ENCODE peak calls at places on chromosomes 7 and 10, in six cellular contexts. V is mucosa of descending colon, N is fibroblast of lung, A is left ventricle myocardium inferior, O is PC-3, C is neuronal stem cell. D is an unnamed sample.

GRCh38 chr10:55058800-55059199 is 257.8 kb upstream of the PCDH15 start:
- DNase-seq in C (no peak), O (no peak), A (no peak), N (no peak), V (no peak), D (no peak)

GRCh38 chr10:92547676-92548075 is 26.2 kb downstream of the IDE start:
- DNase-seq in N (no peak), V (no peak), A (no peak), O (no peak), C (no peak), D (no peak)

GRCh38 chr7:4483851-4484250 is 198.2 kb upstream of the FOXK1 start:
- DNase-seq in N (no peak), O (no peak), V (no peak), A (no peak), C (no peak), D (no peak)

GRCh38 chr10:121130382-121130781 is 279.2 kb downstream of the WDR11 start:
- DNase-seq in O (no peak), C (no peak), A (no peak), V (no peak), N (no peak), D (no peak)

GRCh38 chr7:156614434-156615264 is 25.9 kb upstream of the RNF32 start:
- DNase-seq in V (no peak), C (no peak), N (no peak), A (no peak), O (no peak), D (no peak)

GRCh38 chr7:39592586-39592985 is 26.4 kb downstream of the YAE1 start:
- DNase-seq in N (peak; percentile 73), C (no peak), V (no peak), O (peak; percentile 46), A (no peak), D (no peak)

GRCh38 chr7:141788296-141788695 is 1.7 kb upstream of the TAS2R5 start:
- DNase-seq in V (no peak), A (no peak), C (no peak), N (no peak), O (no peak), D (no peak)

GRCh38 chr10:26881600-26882331 is 21.0 kb upstream of the ABI1 start:
- DNase-seq in N (peak; percentile 82), V (no peak), C (peak; percentile 60), A (no peak), O (peak; percentile 67), D (peak; percentile 32)

GRCh38 chr7:55325371-55325792 is 39.8 kb upstream of the LANCL2 start:
- DNase-seq in V (no peak), A (peak; percentile 71), C (no peak), N (peak; percentile 96), O (peak; percentile 83), D (no peak)

GRCh38 chr7:5701085-5701914 is 80.2 kb downstream of the RNF216 start:
- DNase-seq in A (no peak), V (no peak), N (no peak), O (no peak), C (no peak), D (no peak)

GRCh38 chr7:130135208-130136205 is 65.2 kb downstream of the KLHDC10 start:
- DNase-seq in V (no peak), A (no peak), O (no peak), C (no peak), N (no peak), D (no peak)

GRCh38 chr7:5430612-5430947 is 6.9 kb upstream of the TNRC18 start:
- DNase-seq in A (no peak), O (no peak), C (no peak), V (no peak), N (no peak), D (no peak)

GRCh38 chr7:96097802-96098201 is 224.1 kb downstream of the SLC25A13 start:
- DNase-seq in A (no peak), O (peak; percentile 37), N (peak; percentile 83), C (no peak), V (no peak), D (no peak)

GRCh38 chr10:62502995-62503613 is 128.9 kb downstream of the ZNF365 start:
- DNase-seq in V (no peak), C (no peak), A (no peak), N (peak; percentile 36), O (peak; percentile 59), D (no peak)

DNA sequence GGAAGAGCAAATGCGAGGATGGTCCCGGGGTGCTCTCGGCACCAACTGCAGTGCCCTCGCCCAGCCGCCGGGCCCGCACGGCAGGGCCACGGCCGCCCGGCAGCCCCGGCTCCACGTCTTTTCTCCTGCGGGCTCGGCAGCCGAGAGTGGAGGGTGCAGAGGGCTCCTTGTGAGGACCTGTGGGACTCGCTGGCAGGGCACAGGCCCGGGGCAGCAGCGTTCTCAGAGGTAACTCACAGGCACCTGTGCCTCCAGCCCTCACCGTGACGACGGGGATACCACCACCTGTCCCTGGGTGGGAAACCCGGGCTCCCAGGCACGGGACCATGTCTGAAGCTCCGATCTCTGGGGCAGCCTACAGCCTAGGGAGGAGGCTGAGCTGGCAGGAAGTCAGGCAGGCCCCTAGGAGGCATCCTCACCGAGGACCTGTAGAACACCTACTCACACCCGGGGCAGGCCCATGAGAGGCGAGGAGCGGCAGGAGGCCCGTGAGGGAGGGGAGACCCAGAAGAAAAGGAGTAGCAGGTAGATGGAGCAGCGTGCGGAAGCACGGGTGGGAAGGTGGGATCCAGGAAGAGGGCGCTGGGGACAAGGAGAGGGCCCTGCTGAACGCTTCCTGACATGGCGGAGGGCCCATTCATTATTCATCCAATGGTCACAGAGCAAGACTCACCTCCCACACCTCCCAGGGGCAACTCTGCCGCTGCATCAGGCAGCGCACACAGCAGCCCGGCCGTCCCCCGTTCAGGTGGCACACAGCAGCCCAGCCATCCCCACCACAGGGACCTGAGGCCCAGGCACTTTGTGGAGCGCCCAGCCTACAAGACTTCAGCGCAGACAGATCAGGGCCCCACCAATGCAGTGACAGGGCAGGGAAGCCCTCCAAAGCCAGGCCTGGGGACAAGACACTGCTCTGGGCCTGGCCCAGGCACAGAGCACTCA is 244.9 kb downstream of the MAD1L1 start:
- DNase-seq in O (no peak), N (no peak), V (peak; percentile 39), A (no peak), C (no peak), D (no peak)
- H3K4me1 ChIP-seq in O (no peaks in the 10 kb centered on the region), N (no peaks in the 10 kb centered on the region), V (no peaks in the 10 kb centered on the region), A (peaks cover 18% of the 10 kb centered on the region), C (no peaks in the 10 kb centered on the region), D (peaks cover 10% of the 10 kb centered on the region)

GRCh38 chr10:102603946-102604345 is 40.3 kb upstream of the TRIM8 start:
- DNase-seq in N (peak; percentile 53), V (no peak), A (peak; percentile 27), C (no peak), O (no peak), D (no peak)

GRCh38 chr10:102601639-102602038 is 42.6 kb upstream of the TRIM8 start:
- DNase-seq in C (no peak), O (no peak), A (no peak), N (no peak), V (no peak), D (no peak)

GRCh38 chr10:102602272-102603045 is 41.8 kb upstream of the TRIM8 start:
- DNase-seq in A (peak; percentile 50), N (peak; percentile 51), C (no peak), O (no peak), V (no peak), D (no peak)

GRCh38 chr10:102599565-102600327 is 44.5 kb upstream of the TRIM8 start:
- DNase-seq in O (no peak), V (no peak), N (no peak), A (peak; percentile 45), C (no peak), D (no peak)

GRCh38 chr10:102600816-102601215 is 43.5 kb upstream of the TRIM8 start:
- DNase-seq in A (no peak), O (no peak), V (no peak), C (no peak), N (no peak), D (no peak)
- H3K4me1 ChIP-seq in A (peaks cover 94% of the 10 kb centered on the region), O (peaks cover 27% of the 10 kb centered on the region), V (no peaks in the 10 kb centered on the region), C (peaks cover 7% of the 10 kb centered on the region), N (peaks cover 19% of the 10 kb centered on the region), D (no peaks in the 10 kb centered on the region)

GRCh38 chr10:69323622-69324021 is 45.3 kb downstream of the HK1 start:
- DNase-seq in N (no peak), V (no peak), A (no peak), O (no peak), C (no peak), D (no peak)

GRCh38 chr10:69327463-69328345 is 49.4 kb downstream of the HK1 start:
- DNase-seq in O (peak; percentile 42), V (peak; percentile 81), C (no peak), A (peak; percentile 77), N (peak; percentile 81), D (no peak)

GRCh38 chr10:69326692-69327091 is 48.4 kb downstream of the HK1 start:
- DNase-seq in V (no peak), C (no peak), N (no peak), O (no peak), A (no peak), D (no peak)

GRCh38 chr10:69321865-69322264 is 43.6 kb downstream of the HK1 start:
- DNase-seq in N (peak; percentile 44), A (no peak), C (no peak), O (no peak), V (no peak), D (no peak)

GRCh38 chr10:69324583-69324982 is 46.3 kb downstream of the HK1 start:
- DNase-seq in N (no peak), C (no peak), V (no peak), A (no peak), O (no peak), D (no peak)
- H3K4me1 ChIP-seq in N (peaks cover 25% of the 10 kb centered on the region), C (peaks cover 11% of the 10 kb centered on the region), V (peaks cover 49% of the 10 kb centered on the region), A (peaks cover 97% of the 10 kb centered on the region), O (peaks cover 15% of the 10 kb centered on the region), D (peaks cover 18% of the 10 kb centered on the region)

GRCh38 chr10:30028006-30028441 is 31.4 kb downstream of the JCAD start:
- DNase-seq in O (no peak), C (no peak), N (no peak), V (no peak), A (peak; percentile 59), D (no peak)

GRCh38 chr10:30029890-30030261 is 29.5 kb downstream of the JCAD start:
- DNase-seq in A (no peak), O (no peak), V (no peak), C (no peak), N (no peak), D (no peak)

GRCh38 chr10:30027057-30028005 is 32.1 kb downstream of the JCAD start:
- DNase-seq in C (no peak), A (peak; percentile 38), N (no peak), V (peak; percentile 85), O (peak; percentile 4), D (no peak)

GRCh38 chr10:30029164-30029889 is 30.1 kb downstream of the JCAD start:
- DNase-seq in O (no peak), N (no peak), A (no peak), C (no peak), V (no peak), D (no peak)

DNA sequence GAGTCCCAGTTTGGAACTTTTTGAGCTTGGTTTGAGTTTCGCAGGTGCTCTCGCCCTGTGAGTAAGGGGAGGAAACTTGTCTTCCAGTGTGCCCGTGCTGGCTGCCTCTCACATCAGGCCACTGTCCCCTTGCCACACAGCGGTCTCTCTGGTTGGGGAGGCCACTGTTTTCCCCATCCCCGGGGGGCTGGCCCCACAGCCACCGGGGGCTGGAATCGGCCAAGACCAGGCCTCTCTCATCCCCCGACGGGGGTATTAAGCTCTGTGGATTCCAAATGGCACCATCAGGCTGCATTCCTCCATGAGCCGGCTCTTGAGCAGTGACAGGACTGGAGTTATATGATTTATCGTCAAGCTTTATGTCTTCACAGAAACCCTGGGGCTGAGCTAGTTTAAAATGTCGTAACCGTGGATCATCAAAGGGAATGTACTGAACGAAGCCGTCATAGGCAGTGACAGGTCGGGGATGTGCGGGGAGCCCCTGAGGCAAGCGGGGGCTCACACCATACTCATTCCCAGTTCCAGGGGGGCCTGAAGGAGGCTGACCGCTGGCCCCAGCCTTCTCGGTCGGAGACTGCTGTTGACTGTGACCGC is 30.8 kb downstream of the JCAD start:
- DNase-seq in C (no peak), V (no peak), O (no peak), A (no peak), N (no peak), D (no peak)
- H3K4me1 ChIP-seq in C (no peaks in the 10 kb centered on the region), V (no peaks in the 10 kb centered on the region), O (no peaks in the 10 kb centered on the region), A (peaks cover 57% of the 10 kb centered on the region), N (no peaks in the 10 kb centered on the region), D (no peaks in the 10 kb centered on the region)

D was measured in NT2/D1.